ENCODE peak calls at places on chromosomes 4 and X, in six cellular contexts. T is ovary, B is IMR-90, X is right lobe of liver, Y is A549, K is transverse colon. A is an unnamed sample.

GRCh38 chrX:130933358-130933757 is 30.3 kb upstream of the ENOX2 start:
- DNase-seq in K (no peak), B (no peak), T (no peak), Y (no peak), X (no peak), A (peak; percentile 16)

GRCh38 chr4:147096667-147097604 is 151.3 kb upstream of the TTC29 start:
- DNase-seq in X (no peak), Y (peak; percentile 44), B (peak; percentile 69), T (no peak), K (no peak), A (peak; percentile 45)

GRCh38 chrX:123308663-123309062 is 124.6 kb downstream of the GRIA3 start:
- DNase-seq in T (no peak), B (no peak), Y (no peak), X (no peak), K (no peak), A (no peak)

GRCh38 chrX:24828600-24828999 is 134.9 kb downstream of the POLA1 start:
- DNase-seq in B (no peak), T (no peak), X (no peak), Y (no peak), K (no peak), A (no peak)

GRCh38 chrX:8323356-8323755 is 141.3 kb upstream of the VCX3B start:
- DNase-seq in X (no peak), K (no peak), T (no peak), B (no peak), Y (peak; percentile 8), A (peak; percentile 16)

GRCh38 chr4:78129383-78130108 is 72.4 kb downstream of the FRAS1 start:
- DNase-seq in Y (no peak), B (no peak), X (no peak), T (no peak), K (no peak), A (no peak)

GRCh38 chr4:157992038-157992706 is 180.7 kb downstream of the GASK1B start:
- DNase-seq in K (no peak), B (peak; percentile 77), Y (peak; percentile 68), T (no peak), X (no peak), A (peak; percentile 62)

GRCh38 chr4:13143704-13144103 is 340.4 kb downstream of the RAB28 start:
- DNase-seq in K (no peak), Y (no peak), X (no peak), T (no peak), B (no peak), A (no peak)

GRCh38 chr4:76305971-76306881 is at the start of gene STBD1:
- DNase-seq in B (peak; percentile 49), Y (peak; percentile 69), K (peak; percentile 89), X (peak; percentile 95), T (peak; percentile 80), A (peak; percentile 82)

GRCh38 chrX:45006002-45006800 is 133.2 kb downstream of the KDM6A start:
- DNase-seq in X (no peak), Y (peak; percentile 53), T (no peak), K (no peak), B (peak; percentile 29), A (no peak)

GRCh38 chr4:102263024-102263787 is 82.1 kb downstream of the SLC39A8 start:
- DNase-seq in K (no peak), Y (peak; percentile 66), B (peak; percentile 28), X (no peak), T (no peak), A (peak; percentile 44)

GRCh38 chr4:95102391-95102790 is 344.6 kb downstream of the BMPR1B start:
- DNase-seq in Y (no peak), K (no peak), X (no peak), T (no peak), B (no peak), A (no peak)

GRCh38 chrX:87525771-87526229 is 8.2 kb downstream of the KLHL4 start:
- DNase-seq in T (no peak), Y (peak; percentile 63), B (peak; percentile 78), K (no peak), X (no peak), A (peak; percentile 1)

GRCh38 chrX:104307341-104307740 is 52.6 kb upstream of the ESX1 start:
- DNase-seq in T (no peak), X (no peak), B (no peak), Y (no peak), K (no peak), A (no peak)

GRCh38 chrX:104306180-104306579 is 51.4 kb upstream of the ESX1 start:
- DNase-seq in B (no peak), Y (no peak), T (no peak), X (no peak), K (no peak), A (no peak)

GRCh38 chrX:104310657-104311056 is 55.9 kb upstream of the ESX1 start:
- DNase-seq in B (no peak), T (no peak), K (no peak), X (no peak), Y (no peak), A (no peak)

GRCh38 chrX:104310084-104310483 is 55.4 kb upstream of the ESX1 start:
- DNase-seq in X (no peak), Y (peak; percentile 37), T (no peak), K (no peak), B (peak; percentile 47), A (peak; percentile 13)

GRCh38 chrX:104309169-104309568 is 54.4 kb upstream of the ESX1 start:
- DNase-seq in B (no peak), Y (no peak), T (no peak), K (no peak), X (no peak), A (no peak)
- TF ChIP-seq CTCF in B (no peak), Y (no peak), T (no peak), K (no peak), X (no peak), A (no peak)

GRCh38 chr4:38131371-38132139 is 171.4 kb downstream of the PTTG2 start:
- DNase-seq in X (peak; percentile 33), B (no peak), K (peak; percentile 23), T (no peak), Y (no peak), A (no peak)

GRCh38 chr4:38129452-38129830 is 169.2 kb downstream of the PTTG2 start:
- DNase-seq in X (peak; percentile 56), T (no peak), B (no peak), K (no peak), Y (no peak), A (no peak)

GRCh38 chr4:38130884-38131283 is 170.7 kb downstream of the PTTG2 start:
- DNase-seq in B (no peak), Y (no peak), K (no peak), T (no peak), X (no peak), A (no peak)

GRCh38 chr4:38125816-38126215 is 165.6 kb downstream of the PTTG2 start:
- DNase-seq in K (no peak), B (peak; percentile 60), X (no peak), T (no peak), Y (no peak), A (no peak)

GRCh38 chr4:38128478-38129451 is 168.6 kb downstream of the PTTG2 start:
- DNase-seq in Y (peak; percentile 20), T (no peak), X (peak; percentile 48), B (peak; percentile 89), K (peak; percentile 60), A (no peak)
- H3K4me3 ChIP-seq in Y (no peak overlapping the region), T (no peak overlapping the region), X (no peak overlapping the region), B (no peak overlapping the region), K (no peak overlapping the region), A (no peak overlapping the region)

GRCh38 chr4:127782275-127783025 is at the start of gene HSPA4L:
- DNase-seq in B (peak; percentile 45), K (peak; percentile 31), Y (peak; percentile 72), X (peak; percentile 61), T (no peak), A (peak; percentile 85)
- TF ChIP-seq POLR2A in B (peak; percentile 54), K (peak; percentile 79), Y (peak; percentile 78), X (peak; percentile 90), T (peak; percentile 82), A (peak; percentile 78)

GRCh38 chr4:176274441-176274840 is 5.4 kb upstream of the ASB5 start:
- DNase-seq in B (no peak), K (no peak), X (no peak), Y (peak; percentile 8), T (no peak), A (no peak)

GRCh38 chr4:176276710-176277109 is 7.7 kb upstream of the ASB5 start:
- DNase-seq in X (no peak), B (no peak), T (no peak), K (no peak), Y (no peak), A (no peak)

GRCh38 chr4:176273741-176274140 is 4.7 kb upstream of the ASB5 start:
- DNase-seq in B (no peak), T (no peak), K (no peak), X (no peak), Y (no peak), A (no peak)

GRCh38 chr4:176272799-176273198 is 3.8 kb upstream of the ASB5 start:
- DNase-seq in X (no peak), K (no peak), Y (peak; percentile 12), T (no peak), B (no peak), A (no peak)

DNA sequence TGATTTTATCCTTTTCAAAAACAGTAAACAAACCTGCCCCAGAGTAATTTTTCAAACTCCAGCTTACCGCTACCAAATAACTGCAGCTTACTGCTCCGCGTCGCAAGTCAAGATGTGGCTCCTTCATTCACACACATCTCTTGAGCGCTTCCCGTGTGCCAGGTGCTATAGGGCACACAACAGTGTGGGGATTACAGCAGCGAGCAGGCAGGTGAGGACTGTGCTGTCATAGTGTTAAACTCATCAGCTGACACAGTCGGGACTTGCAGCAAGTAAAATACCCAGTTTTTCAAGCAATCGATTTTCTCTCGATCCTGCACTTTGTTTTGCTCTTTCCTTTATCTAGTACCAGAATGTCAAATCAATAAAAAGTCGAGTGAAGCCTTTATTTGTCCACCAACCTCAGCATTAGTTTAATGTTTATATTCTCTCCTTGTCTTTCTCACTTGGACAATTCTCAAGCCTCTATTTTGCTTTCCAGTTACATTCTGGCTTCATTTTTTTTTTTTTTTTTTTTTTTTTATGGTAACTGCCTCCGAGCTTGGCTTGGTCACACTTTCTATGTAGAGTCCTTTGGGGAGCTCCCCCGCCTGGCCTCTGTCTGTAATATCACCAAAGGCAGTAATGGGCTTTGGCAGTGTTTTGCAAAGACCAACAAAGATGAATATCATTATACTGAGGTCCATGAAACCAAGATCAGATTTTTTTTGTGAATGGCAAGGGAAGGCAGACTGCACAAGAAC is 8.3 kb upstream of the ASB5 start:
- DNase-seq in K (peak; percentile 52), X (peak; percentile 64), T (peak; percentile 51), B (peak; percentile 71), Y (peak; percentile 56), A (peak; percentile 22)
- TF ChIP-seq CTCF in K (peak; percentile 39), X (peak; percentile 57), T (no peak), B (peak; percentile 74), Y (peak; percentile 45), A (peak; percentile 37)